ENCODE peak calls at places on chromosome 18, in four cellular contexts. One of them, this sample, is unnamed.

GRCh38 chr18:50055474-50055873 is 139.5 kb downstream of the MYO5B start:
- DNase-seq in K562: no peak
- DNase-seq in H1: no peak
- DNase-seq in GM12878: no peak
- DNase-seq in this sample: no peak

GRCh38 chr18:59357928-59358327 is 1.1 kb downstream of the LMAN1 start:
- DNase-seq in K562: peak
- DNase-seq in H1: no peak
- DNase-seq in GM12878: no peak
- DNase-seq in this sample: peak

GRCh38 chr18:58229162-58229561 is 185.1 kb downstream of the NEDD4L start:
- DNase-seq in K562: no peak
- DNase-seq in H1: no peak
- DNase-seq in GM12878: no peak
- DNase-seq in this sample: no peak

GRCh38 chr18:48693625-48694262 is 154.9 kb downstream of the CTIF start:
- DNase-seq in K562: peak
- DNase-seq in H1: no peak
- DNase-seq in GM12878: no peak
- DNase-seq in this sample: no peak

GRCh38 chr18:58843662-58844035 is 21.0 kb upstream of the ZNF532 start:
- DNase-seq in K562: no peak
- DNase-seq in H1: no peak
- DNase-seq in GM12878: no peak
- DNase-seq in this sample: no peak

GRCh38 chr18:70322928-70323327 is 34.1 kb downstream of the SOCS6 start:
- DNase-seq in K562: no peak
- DNase-seq in H1: no peak
- DNase-seq in GM12878: no peak
- DNase-seq in this sample: no peak

GRCh38 chr18:50956116-50956515 is 11.7 kb upstream of the ELAC1 start:
- DNase-seq in K562: no peak
- DNase-seq in H1: no peak
- DNase-seq in GM12878: no peak
- DNase-seq in this sample: no peak

GRCh38 chr18:25005602-25006375 is 346.2 kb downstream of the ZNF521 start:
- DNase-seq in K562: no peak
- DNase-seq in H1: no peak
- DNase-seq in GM12878: no peak
- DNase-seq in this sample: no peak

GRCh38 chr18:376307-376706 is 108.5 kb upstream of the THOC1 start:
- DNase-seq in K562: no peak
- DNase-seq in H1: no peak
- DNase-seq in GM12878: no peak
- DNase-seq in this sample: no peak

GRCh38 chr18:30903566-30903965 is 139.0 kb downstream of the DSC3 start:
- DNase-seq in K562: no peak
- DNase-seq in H1: no peak
- DNase-seq in GM12878: no peak
- DNase-seq in this sample: peak

GRCh38 chr18:48636436-48636835 is 97.6 kb downstream of the CTIF start:
- DNase-seq in K562: no peak
- DNase-seq in H1: no peak
- DNase-seq in GM12878: no peak
- DNase-seq in this sample: no peak

GRCh38 chr18:31270578-31270977 is 47.4 kb upstream of the DSG1 start:
- DNase-seq in K562: no peak
- DNase-seq in H1: no peak
- DNase-seq in GM12878: no peak
- DNase-seq in this sample: no peak

GRCh38 chr18:64337018-64337417 is 188.1 kb upstream of the LINC00305 start:
- DNase-seq in K562: no peak
- DNase-seq in H1: no peak
- DNase-seq in GM12878: no peak
- DNase-seq in this sample: no peak

GRCh38 chr18:32439802-32440201 is 30.9 kb downstream of the GAREM1 start:
- DNase-seq in K562: no peak
- DNase-seq in H1: no peak
- DNase-seq in GM12878: no peak
- DNase-seq in this sample: peak

GRCh38 chr18:5298156-5298852 is 2.8 kb upstream of the ZBTB14 start:
- DNase-seq in K562: peak
- DNase-seq in H1: no peak
- DNase-seq in GM12878: no peak
- DNase-seq in this sample: no peak

GRCh38 chr18:59428018-59428417 is 69.0 kb upstream of the LMAN1 start:
- DNase-seq in K562: no peak
- DNase-seq in H1: no peak
- DNase-seq in GM12878: no peak
- DNase-seq in this sample: no peak

GRCh38 chr18:48290162-48290926 is 118.8 kb downstream of the ZBTB7C start:
- DNase-seq in K562: no peak
- DNase-seq in H1: peak
- DNase-seq in GM12878: no peak
- DNase-seq in this sample: no peak

GRCh38 chr18:77205769-77206168 is 43.9 kb upstream of the GALR1 start:
- DNase-seq in K562: no peak
- DNase-seq in H1: no peak
- DNase-seq in GM12878: no peak
- DNase-seq in this sample: no peak

GRCh38 chr18:77206676-77207370 is 42.8 kb upstream of the GALR1 start:
- DNase-seq in K562: no peak
- DNase-seq in H1: no peak
- DNase-seq in GM12878: no peak
- DNase-seq in this sample: no peak

GRCh38 chr18:77209587-77209986 is 40.1 kb upstream of the GALR1 start:
- DNase-seq in K562: no peak
- DNase-seq in H1: no peak
- DNase-seq in GM12878: no peak
- DNase-seq in this sample: no peak

GRCh38 chr18:77208969-77209368 is 40.7 kb upstream of the GALR1 start:
- DNase-seq in K562: no peak
- DNase-seq in H1: no peak
- DNase-seq in GM12878: peak
- DNase-seq in this sample: no peak

GRCh38 chr18:77207540-77207939 is 42.1 kb upstream of the GALR1 start:
- DNase-seq in K562: no peak
- DNase-seq in H1: no peak
- DNase-seq in GM12878: no peak
- DNase-seq in this sample: peak
- TF ChIP-seq MAX in K562: no peak
- TF ChIP-seq MAX in H1: no peak
- TF ChIP-seq MAX in GM12878: no peak
- TF ChIP-seq MAX in this sample: peak

DNA sequence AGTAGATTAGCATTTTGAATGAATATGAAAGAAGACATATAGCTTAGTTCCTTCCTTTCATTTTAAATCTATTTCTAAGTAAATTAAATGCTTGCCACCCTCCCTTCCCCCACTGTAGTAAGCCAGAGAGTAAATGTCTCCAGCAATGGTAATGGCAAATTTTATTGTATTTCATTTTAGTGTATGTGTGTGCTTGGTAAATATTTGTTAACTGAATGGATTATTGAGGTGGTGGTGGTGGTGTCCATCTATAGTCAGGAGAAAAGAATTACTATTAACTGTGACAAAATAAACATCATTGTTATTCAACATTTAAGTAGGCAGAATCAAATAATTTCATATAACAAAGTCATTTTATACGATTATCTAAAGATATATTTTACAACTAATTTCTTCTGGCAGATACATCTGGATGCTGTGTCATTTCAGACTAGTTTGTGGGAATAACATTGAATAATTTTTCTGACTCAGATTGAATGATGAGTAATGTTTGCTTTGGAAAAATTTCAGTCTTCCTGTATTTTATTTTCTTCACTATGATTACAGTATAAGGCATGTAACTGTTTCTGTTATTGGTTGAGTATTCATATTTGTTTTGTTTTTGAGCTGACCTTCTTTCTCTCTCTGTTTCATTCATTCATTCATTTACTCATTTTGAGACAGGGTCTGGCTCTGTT is 18.3 kb downstream of the ASXL3 start:
- DNase-seq in K562: no peak
- DNase-seq in H1: no peak
- DNase-seq in GM12878: no peak
- DNase-seq in this sample: no peak
- TF ChIP-seq EGR1 in K562: no peak
- TF ChIP-seq EGR1 in H1: no peak
- TF ChIP-seq EGR1 in GM12878: no peak
- TF ChIP-seq EGR1 in this sample: no peak

DNA sequence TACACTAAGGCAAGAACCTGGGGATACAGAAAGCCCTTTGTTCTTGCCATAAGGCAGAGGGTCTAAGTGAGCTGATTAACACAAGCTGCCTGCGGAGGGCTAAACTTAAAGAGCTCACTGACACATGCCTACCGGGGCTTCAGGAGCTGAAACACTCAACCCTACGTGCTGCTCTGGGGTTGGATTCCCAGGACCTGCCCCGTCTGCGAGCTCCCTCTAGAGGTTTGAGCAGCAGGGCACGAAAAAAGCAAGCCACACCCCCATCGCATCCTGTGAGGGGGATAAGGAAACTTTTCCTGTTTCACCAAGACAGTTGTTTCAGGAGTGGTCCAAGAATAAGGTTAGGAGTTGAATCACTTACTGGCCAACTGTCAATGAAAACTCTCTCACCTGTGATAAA is 562.1 kb downstream of the TMX3 start:
- DNase-seq in K562: no peak
- DNase-seq in H1: peak
- DNase-seq in GM12878: no peak
- DNase-seq in this sample: no peak
- TF ChIP-seq MAX in K562: no peak
- TF ChIP-seq MAX in H1: no peak
- TF ChIP-seq MAX in GM12878: no peak
- TF ChIP-seq MAX in this sample: no peak

DNA sequence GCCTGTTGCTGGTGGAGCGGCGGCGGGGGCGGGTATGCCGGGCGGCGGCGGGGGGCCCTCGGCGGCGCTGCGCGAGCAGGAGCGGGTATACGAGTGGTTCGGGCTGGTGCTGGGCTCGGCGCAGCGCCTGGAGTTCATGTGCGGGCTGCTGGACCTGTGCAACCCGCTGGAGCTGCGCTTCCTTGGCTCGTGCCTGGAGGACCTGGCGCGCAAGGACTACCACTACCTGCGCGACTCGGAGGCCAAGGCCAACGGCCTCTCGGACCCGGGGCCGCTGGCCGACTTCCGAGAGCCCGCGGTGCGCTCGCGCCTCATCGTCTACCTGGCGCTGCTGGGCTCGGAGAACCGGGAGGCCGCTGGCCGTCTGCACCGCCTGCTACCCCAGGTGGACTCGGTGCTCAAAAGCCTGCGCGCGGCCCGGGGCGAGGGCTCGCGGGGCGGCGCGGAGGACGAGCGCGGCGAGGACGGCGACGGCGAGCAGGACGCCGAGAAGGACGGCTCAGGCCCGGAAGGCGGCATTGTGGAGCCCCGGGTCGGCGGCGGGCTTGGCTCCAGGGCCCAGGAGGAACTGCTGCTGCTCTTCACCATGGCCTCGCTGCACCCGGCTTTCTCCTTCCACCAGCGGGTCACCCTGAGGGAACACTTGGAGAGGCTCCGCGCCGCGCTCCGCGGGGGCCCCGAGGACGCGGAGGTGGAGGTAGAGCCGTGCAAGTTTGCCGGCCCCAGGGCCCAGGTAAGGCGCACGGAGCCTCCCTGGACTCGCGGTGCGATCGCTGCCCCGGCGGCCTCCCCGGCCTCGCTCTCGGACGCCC is 1.0 kb downstream of the ZCCHC2 start:
- DNase-seq in K562: peak
- DNase-seq in H1: peak
- DNase-seq in GM12878: no peak
- DNase-seq in this sample: no peak
- TF ChIP-seq EGR1 in K562: no peak
- TF ChIP-seq EGR1 in H1: no peak
- TF ChIP-seq EGR1 in GM12878: no peak
- TF ChIP-seq EGR1 in this sample: no peak

GRCh38 chr18:75639468-75639831 is 211.9 kb upstream of the SMIM21 start:
- DNase-seq in K562: no peak
- DNase-seq in H1: no peak
- DNase-seq in GM12878: no peak
- DNase-seq in this sample: no peak

GRCh38 chr18:75635096-75635495 is 207.6 kb upstream of the SMIM21 start:
- DNase-seq in K562: no peak
- DNase-seq in H1: no peak
- DNase-seq in GM12878: no peak
- DNase-seq in this sample: no peak

GRCh38 chr18:75638223-75638596 is 210.7 kb upstream of the SMIM21 start:
- DNase-seq in K562: no peak
- DNase-seq in H1: no peak
- DNase-seq in GM12878: no peak
- DNase-seq in this sample: no peak

GRCh38 chr18:75643083-75643482 is 215.6 kb upstream of the SMIM21 start:
- DNase-seq in K562: no peak
- DNase-seq in H1: no peak
- DNase-seq in GM12878: no peak
- DNase-seq in this sample: no peak

DNA sequence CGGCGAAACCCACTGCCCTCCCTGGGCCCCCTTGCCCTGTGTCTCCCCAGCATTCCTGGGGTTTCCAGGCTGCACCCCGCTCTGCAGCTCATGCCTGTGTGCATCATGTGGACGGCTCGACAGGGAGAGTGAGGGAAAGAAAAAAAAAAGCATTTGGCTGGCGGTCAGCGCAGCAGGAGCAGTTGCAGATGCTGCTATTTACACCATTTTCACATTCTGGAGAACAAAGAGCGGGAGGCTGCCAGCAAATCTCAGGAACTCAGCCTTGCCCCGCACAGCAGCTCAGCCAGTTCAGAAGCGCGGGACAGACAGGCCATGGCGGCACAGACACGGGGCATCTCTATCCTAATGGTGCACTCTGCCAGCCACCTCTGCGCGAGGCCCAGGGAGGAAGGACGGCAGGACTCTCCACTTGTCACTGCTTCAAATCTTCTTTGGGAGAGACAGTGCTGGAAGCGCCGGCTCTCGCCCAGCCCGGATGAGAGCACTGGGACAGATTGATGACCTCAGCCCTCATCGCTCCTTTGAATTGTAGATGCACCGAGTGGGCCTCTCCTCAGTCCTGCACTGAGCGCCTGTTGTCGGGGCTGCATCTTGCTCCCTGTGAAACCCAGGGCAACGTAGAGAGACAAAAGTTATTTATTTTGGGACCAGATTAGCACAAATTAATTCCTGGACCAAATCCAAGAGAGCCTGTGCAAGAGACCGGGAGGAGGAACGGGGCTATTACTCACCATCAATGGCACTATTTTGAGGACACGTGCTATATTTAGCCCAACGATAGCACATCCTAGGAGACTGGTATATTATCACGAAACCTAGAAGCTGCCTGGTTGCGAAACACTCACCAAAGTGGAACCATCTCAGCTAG is 211.3 kb upstream of the SMIM21 start:
- DNase-seq in K562: no peak
- DNase-seq in H1: peak
- DNase-seq in GM12878: no peak
- DNase-seq in this sample: no peak
- TF ChIP-seq MAX in K562: no peak
- TF ChIP-seq MAX in H1: no peak
- TF ChIP-seq MAX in GM12878: no peak
- TF ChIP-seq MAX in this sample: no peak

GRCh38 chr18:23053756-23054457 is 81.4 kb upstream of the CABLES1 start:
- DNase-seq in K562: no peak
- DNase-seq in H1: peak
- DNase-seq in GM12878: no peak
- DNase-seq in this sample: no peak
- TF ChIP-seq EGR1 in K562: no peak
- TF ChIP-seq EGR1 in H1: no peak
- TF ChIP-seq EGR1 in GM12878: no peak
- TF ChIP-seq EGR1 in this sample: no peak